ENCODE peak calls at places on chromosomes 12 and 14, in five cellular contexts. F, A, W, Z and X are unnamed samples.

GRCh38 chr14:92670967-92671366 is 77.5 kb downstream of the LGMN start:
- DNase-seq in W (no peak), F (no peak), A (no peak), Z (no peak), X (no peak)

GRCh38 chr14:60646202-60646886 is 2.9 kb downstream of the SIX1 start:
- DNase-seq in F (no peak), A (no peak), W (no peak), Z (no peak), X (no peak)

GRCh38 chr14:104953896-104954656 is 24.1 kb downstream of the AHNAK2 start:
- DNase-seq in W (no peak), A (no peak), Z (no peak), F (no peak), X (no peak)

GRCh38 chr14:105059035-105059916 is 6.0 kb downstream of the GPR132 start:
- DNase-seq in W (no peak), Z (no peak), A (no peak), F (no peak), X (no peak)

GRCh38 chr12:52264435-52264825 is 10.0 kb upstream of the KRT86 start:
- DNase-seq in W (no peak), A (no peak), Z (no peak), F (no peak), X (no peak)

GRCh38 chr12:52618216-52618615 is at the start of gene KRT73:
- DNase-seq in A (no peak), W (no peak), F (no peak), Z (no peak), X (no peak)

GRCh38 chr14:69316449-69317391 is 56.8 kb downstream of the GALNT16 start:
- DNase-seq in Z (no peak), A (no peak), F (no peak), W (no peak), X (no peak)

GRCh38 chr12:83461326-83461985 is 774.8 kb downstream of the TMTC2 start:
- DNase-seq in Z (no peak), F (no peak), W (no peak), A (no peak), X (no peak)

GRCh38 chr12:3697311-3697870 is 55.5 kb downstream of the CRACR2A start:
- DNase-seq in A (no peak), Z (no peak), F (no peak), W (no peak), X (no peak)

GRCh38 chr14:22770481-22771187 is 4.1 kb downstream of the OXA1L start:
- DNase-seq in W (no peak), Z (no peak), A (no peak), F (no peak), X (no peak)

GRCh38 chr14:100850841-100851585 is 25.1 kb downstream of the MEG3 start:
- DNase-seq in A (peak), W (no peak), Z (no peak), F (peak), X (peak)

GRCh38 chr14:61527325-61528100 is 167.8 kb upstream of the HIF1A start:
- DNase-seq in F (no peak), W (no peak), Z (no peak), A (no peak), X (no peak)

GRCh38 chr12:6770600-6770999 is 1.7 kb upstream of the LAG3 start:
- DNase-seq in Z (no peak), F (no peak), W (no peak), A (no peak), X (no peak)

GRCh38 chr12:131766382-131767107 is 55.7 kb downstream of the SFSWAP start:
- DNase-seq in W (no peak), F (no peak), A (no peak), Z (no peak), X (no peak)

GRCh38 chr14:92516966-92517350 is 3.4 kb downstream of the RIN3 start:
- DNase-seq in W (no peak), Z (no peak), F (no peak), A (no peak), X (no peak)

GRCh38 chr12:41334390-41334789 is 146.3 kb downstream of the PDZRN4 start:
- DNase-seq in W (no peak), F (no peak), A (no peak), Z (no peak), X (no peak)

GRCh38 chr14:38187475-38187874 is 20.2 kb upstream of the SSTR1 start:
- DNase-seq in F (no peak), W (no peak), Z (no peak), A (no peak), X (no peak)